ENCODE peak calls at places on chromosomes 12 and 14, in six cellular contexts. D, J, V, R, K and M are unnamed samples.

GRCh38 chr12:13940466-13940865 is 40.9 kb downstream of the GRIN2B start:
- DNase-seq in D (no peak), K (no peak), R (no peak), J (no peak), V (no peak), M (no peak)

GRCh38 chr14:24179961-24180726 is 8.3 kb downstream of the REC8 start:
- DNase-seq in K (no peak), D (no peak), V (peak; percentile 42), J (peak; percentile 56), R (no peak), M (peak; percentile 43)

GRCh38 chr12:11998944-11999315 is 71.8 kb upstream of the BCL2L14 start:
- DNase-seq in D (no peak), K (no peak), J (no peak), V (no peak), R (no peak), M (no peak)

GRCh38 chr14:36214476-36215216 is 38.1 kb upstream of the PTCSC3 start:
- DNase-seq in K (no peak), D (no peak), R (no peak), J (no peak), V (no peak), M (no peak)

GRCh38 chr12:65956056-65956738 is 131.9 kb downstream of the HMGA2 start:
- DNase-seq in D (no peak), V (no peak), J (no peak), K (no peak), R (no peak), M (no peak)

GRCh38 chr12:20423557-20423956 is 55.2 kb downstream of the PDE3A start:
- DNase-seq in V (no peak), J (no peak), R (no peak), D (no peak), K (no peak), M (no peak)

GRCh38 chr12:9773216-9773877 is 12.6 kb upstream of the CD69 start:
- DNase-seq in K (no peak), V (no peak), D (no peak), R (no peak), J (no peak), M (no peak)

GRCh38 chr12:75480469-75480949 is at the start of gene GLIPR1:
- DNase-seq in J (peak; percentile 81), R (peak; percentile 72), V (peak; percentile 85), K (peak; percentile 54), D (peak; percentile 73), M (peak; percentile 76)

GRCh38 chr12:124780336-124780735 is 83.3 kb downstream of the SCARB1 start:
- DNase-seq in J (no peak), K (no peak), R (no peak), V (no peak), D (no peak), M (no peak)

GRCh38 chr14:93323597-93323992 is 9.2 kb downstream of the BTBD7 start:
- DNase-seq in R (no peak), V (no peak), K (no peak), J (no peak), D (no peak), M (no peak)

GRCh38 chr12:7667025-7667575 is 1.4 kb upstream of the APOBEC1 start:
- DNase-seq in D (no peak), J (no peak), R (no peak), V (no peak), K (no peak), M (no peak)

GRCh38 chr14:95043732-95044462 is 113.4 kb downstream of the DICER1 start:
- DNase-seq in K (no peak), J (no peak), R (no peak), D (no peak), V (no peak), M (no peak)

GRCh38 chr12:57795354-57795753 is 12.8 kb downstream of the TSFM start:
- DNase-seq in V (no peak), K (no peak), J (no peak), D (no peak), R (no peak), M (no peak)

GRCh38 chr12:46959484-46959883 is 119.9 kb upstream of the PCED1B start:
- DNase-seq in V (no peak), J (no peak), D (no peak), K (no peak), R (no peak), M (no peak)

GRCh38 chr14:53327716-53328115 is 174.6 kb upstream of the DDHD1 start:
- DNase-seq in J (no peak), K (no peak), D (no peak), V (peak; percentile 45), R (no peak), M (no peak)

GRCh38 chr14:88463318-88463717 is 77.9 kb downstream of the SPATA7 start:
- DNase-seq in V (no peak), D (no peak), R (no peak), K (no peak), J (no peak), M (no peak)

GRCh38 chr12:8780389-8780788 is 42.0 kb upstream of the A2ML1 start:
- DNase-seq in D (no peak), V (no peak), K (no peak), R (no peak), J (no peak), M (no peak)

GRCh38 chr12:80441921-80442320 is 2.1 kb upstream of the PTPRQ start:
- DNase-seq in V (no peak), D (no peak), R (no peak), J (no peak), K (no peak), M (no peak)

GRCh38 chr12:45170456-45171042 is 45.3 kb upstream of the ANO6 start:
- DNase-seq in J (peak; percentile 74), V (peak; percentile 71), D (peak; percentile 79), R (peak; percentile 78), K (peak; percentile 72), M (peak; percentile 81)

GRCh38 chr12:112855375-112855774 is 51.4 kb upstream of the OAS1 start:
- DNase-seq in J (no peak), R (no peak), D (no peak), K (no peak), V (no peak), M (no peak)

GRCh38 chr14:50762001-50762930 is 68.7 kb downstream of the NIN start:
- DNase-seq in K (no peak), J (no peak), V (no peak), R (no peak), D (no peak), M (no peak)

GRCh38 chr14:99350751-99351150 is 78.8 kb upstream of the BCL11B start:
- DNase-seq in R (no peak), J (peak; percentile 49), D (no peak), V (no peak), K (no peak), M (no peak)

GRCh38 chr12:6337958-6338406 is 3.9 kb downstream of the TNFRSF1A start:
- DNase-seq in J (no peak), V (peak; percentile 42), K (no peak), D (no peak), R (no peak), M (peak; percentile 52)

GRCh38 chr14:21298358-21298757 is 18.5 kb downstream of the RPGRIP1 start:
- DNase-seq in R (no peak), V (no peak), K (no peak), D (no peak), J (no peak), M (no peak)

GRCh38 chr14:88929656-88930436 is 105.4 kb downstream of the TTC8 start:
- DNase-seq in J (no peak), K (no peak), D (no peak), V (no peak), R (no peak), M (no peak)

GRCh38 chr12:59929091-59929490 is 333.3 kb downstream of the SLC16A7 start:
- DNase-seq in J (no peak), R (no peak), K (no peak), D (no peak), V (no peak), M (no peak)

GRCh38 chr12:67943295-67943892 is 45.9 kb upstream of the IFNG-AS1 start:
- DNase-seq in R (peak; percentile 31), J (no peak), D (no peak), V (peak; percentile 77), K (no peak), M (no peak)

GRCh38 chr14:104239866-104240301 is 101.5 kb downstream of the KIF26A start:
- DNase-seq in V (no peak), J (peak; percentile 21), K (no peak), R (no peak), D (peak; percentile 32), M (no peak)

GRCh38 chr14:33163109-33163508 is 224.4 kb downstream of the NPAS3 start:
- DNase-seq in V (no peak), K (no peak), J (no peak), R (no peak), D (no peak), M (no peak)

GRCh38 chr14:33165144-33165925 is 226.7 kb downstream of the NPAS3 start:
- DNase-seq in D (no peak), J (no peak), R (no peak), K (no peak), V (no peak), M (no peak)

GRCh38 chr14:33165926-33166289 is 227.2 kb downstream of the NPAS3 start:
- DNase-seq in R (no peak), V (no peak), D (no peak), K (no peak), J (no peak), M (no peak)
- H3K27ac ChIP-seq in R (no peak overlapping the region), V (no peak overlapping the region), D (no peak overlapping the region), K (no peak overlapping the region), J (no peak overlapping the region), M (no peak overlapping the region)

GRCh38 chr14:74235017-74235416 is 4.2 kb upstream of the VSX2 start:
- DNase-seq in J (no peak), D (no peak), V (no peak), K (no peak), R (no peak), M (no peak)
- TF ChIP-seq CTCF in J (no peak), D (no peak), V (no peak), K (no peak), R (no peak), M (no peak)

GRCh38 chr12:132986885-132987225 is 688 bp downstream of the ZNF26 start:
- DNase-seq in K (no peak), R (no peak), V (no peak), J (no peak), D (no peak), M (no peak)

DNA sequence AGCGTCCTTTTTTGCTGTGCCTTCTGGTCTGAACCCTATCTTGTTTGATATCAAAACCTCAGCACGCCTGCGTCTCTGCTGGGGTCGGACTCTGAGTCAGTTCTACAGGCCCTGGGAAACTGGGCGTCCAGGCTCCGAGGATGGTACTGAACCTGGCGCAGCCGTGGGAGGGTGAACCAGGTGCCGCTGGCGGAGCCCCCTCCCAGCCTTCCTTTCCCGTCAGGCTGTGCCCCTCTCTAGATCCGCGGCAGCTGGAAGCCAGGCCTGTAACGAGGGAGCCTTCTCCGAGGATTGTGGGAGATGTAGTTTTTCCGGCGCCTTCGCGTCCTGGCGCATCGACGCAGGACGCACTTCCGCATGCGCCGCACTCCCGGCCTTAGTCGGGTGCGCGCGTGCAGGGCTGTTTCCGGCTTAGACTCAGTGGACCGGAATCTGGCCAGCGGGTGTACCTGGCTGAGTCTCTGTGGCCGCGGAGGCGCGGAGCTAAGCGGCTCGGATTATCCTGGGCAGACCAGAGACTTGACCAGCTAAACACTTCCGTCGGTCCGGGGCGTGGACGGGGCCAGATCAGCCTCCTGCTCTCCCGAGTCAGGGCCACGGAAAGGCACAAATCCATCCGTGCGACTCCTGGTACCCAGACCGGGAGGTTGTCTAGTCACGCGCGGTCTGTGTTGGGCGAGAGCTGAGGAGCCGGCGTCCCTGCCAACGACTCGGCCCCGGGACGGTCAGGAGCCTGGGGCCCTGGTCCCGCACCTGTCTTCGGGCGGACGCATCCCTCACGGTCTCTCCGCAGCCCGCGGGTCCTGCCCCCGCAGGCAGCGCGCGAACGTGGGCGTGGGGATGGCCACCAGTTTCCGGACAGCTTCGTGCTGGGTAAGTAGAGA is at the start of gene ZNF26:
- DNase-seq in V (peak; percentile 89), K (peak; percentile 89), R (peak; percentile 94), J (peak; percentile 91), D (peak; percentile 94), M (peak; percentile 94)
- H3K9me3 ChIP-seq in V (no peaks in the 10 kb centered on the region), K (peaks cover 25% of the 10 kb centered on the region), R (no peaks in the 10 kb centered on the region), J (peaks cover 14% of the 10 kb centered on the region), D (peaks cover 30% of the 10 kb centered on the region), M (peaks cover 38% of the 10 kb centered on the region)

GRCh38 chr12:98635657-98636323 is 8.8 kb downstream of the IKBIP start:
- DNase-seq in R (no peak), K (no peak), D (no peak), V (no peak), J (no peak), M (no peak)
- H3K27ac ChIP-seq in R (no peak overlapping the region), K (no peak overlapping the region), D (no peak overlapping the region), V (no peak overlapping the region), J (no peak overlapping the region), M (no peak overlapping the region)